ENCODE peak calls at places on chromosomes 16 and 17, in five cellular contexts. R, G, Q, E and M are unnamed samples.

GRCh38 chr17:46943511-46944393 is 20.8 kb downstream of the GOSR2 start:
- DNase-seq in R (no peak), E (peak; percentile 3), G (no peak), Q (peak; percentile 37), M (no peak)

GRCh38 chr16:79767597-79768280 is 167.2 kb upstream of the MAF start:
- DNase-seq in R (peak; percentile 11), E (no peak), Q (no peak), G (no peak), M (no peak)

GRCh38 chr17:8125196-8125946 is 1.5 kb upstream of the HES7 start:
- DNase-seq in Q (peak; percentile 92), R (peak; percentile 88), G (peak; percentile 89), E (no peak), M (no peak)

GRCh38 chr16:24116989-24117388 is 139.1 kb upstream of the CACNG3 start:
- DNase-seq in E (no peak), R (no peak), G (no peak), Q (no peak), M (no peak)

GRCh38 chr16:50809561-50809960 is 67.7 kb downstream of the CYLD start:
- DNase-seq in E (no peak), Q (no peak), R (peak; percentile 30), G (no peak), M (no peak)

GRCh38 chr16:77238593-77238992 is 39.4 kb downstream of the SYCE1L start:
- DNase-seq in G (no peak), E (no peak), R (no peak), Q (no peak), M (no peak)

GRCh38 chr17:6090253-6090652 is 20.1 kb downstream of the WSCD1 start:
- DNase-seq in Q (no peak), G (peak; percentile 76), R (no peak), E (no peak), M (no peak)

GRCh38 chr17:41492771-41493170 is 3.1 kb upstream of the KRT36 start:
- DNase-seq in G (no peak), R (no peak), Q (no peak), E (no peak), M (no peak)

GRCh38 chr16:49491736-49492089 is 118.1 kb downstream of the C16orf78 start:
- DNase-seq in G (peak; percentile 83), R (no peak), Q (no peak), E (no peak), M (no peak)

GRCh38 chr17:32928527-32929287 is 754 bp downstream of the TMEM98 start:
- DNase-seq in Q (no peak), R (no peak), G (no peak), E (no peak), M (no peak)

GRCh38 chr16:70653406-70653805 is 7.0 kb downstream of the IL34 start:
- DNase-seq in Q (no peak), E (no peak), G (no peak), R (no peak), M (no peak)